ENCODE peak calls at places on chromosomes 4 and X, in ten cellular contexts. One of them, this sample, is unnamed.

GRCh38 chr4:77994194-77994721 is 62.9 kb upstream of the FRAS1 start:
- DNase-seq in IMR-90: peak; percentile 56
- DNase-seq in activated effector memory CD4-positive, alpha-beta T cell treated with Interleukin-2 at 50 U/mL for 16 hours: no peak
- DNase-seq in activated CD4-positive, alpha-beta T cell treated with anti-CD3 and anti-CD28 coated beads, Interleukin-2, amount 10 ng/mL, durations not matched to agents 7 days and 5 days: peak; percentile 16
- DNase-seq in MV-4-11: no peak
- DNase-seq in HFFc6: peak; percentile 77
- DNase-seq in AG08395: peak; percentile 60
- DNase-seq in activated CD8-positive, alpha-beta memory T cell treated with anti-CD3 and anti-CD28 coated beads for 1 hour: no peak
- DNase-seq in T-helper 2 cell: peak; percentile 3
- DNase-seq in iris pigment epithelial cell: peak; percentile 79
- DNase-seq in this sample: no peak

GRCh38 chr4:88697113-88697512 is 516 bp downstream of the NAP1L5 start:
- DNase-seq in IMR-90: peak; percentile 52
- DNase-seq in activated effector memory CD4-positive, alpha-beta T cell treated with Interleukin-2 at 50 U/mL for 16 hours: no peak
- DNase-seq in activated CD4-positive, alpha-beta T cell treated with anti-CD3 and anti-CD28 coated beads, Interleukin-2, amount 10 ng/mL, durations not matched to agents 7 days and 5 days: no peak
- DNase-seq in MV-4-11: no peak
- DNase-seq in HFFc6: peak; percentile 9
- DNase-seq in AG08395: no peak
- DNase-seq in activated CD8-positive, alpha-beta memory T cell treated with anti-CD3 and anti-CD28 coated beads for 1 hour: no peak
- DNase-seq in T-helper 2 cell: peak; percentile 52
- DNase-seq in iris pigment epithelial cell: peak; percentile 25
- DNase-seq in this sample: no peak

GRCh38 chrX:140918398-140919043 is 83.9 kb upstream of the SPANXB1 start:
- DNase-seq in IMR-90: peak; percentile 54
- DNase-seq in activated effector memory CD4-positive, alpha-beta T cell treated with Interleukin-2 at 50 U/mL for 16 hours: no peak
- DNase-seq in activated CD4-positive, alpha-beta T cell treated with anti-CD3 and anti-CD28 coated beads, Interleukin-2, amount 10 ng/mL, durations not matched to agents 7 days and 5 days: peak; percentile 55
- DNase-seq in MV-4-11: peak; percentile 73
- DNase-seq in HFFc6: peak; percentile 41
- DNase-seq in AG08395: peak; percentile 19
- DNase-seq in activated CD8-positive, alpha-beta memory T cell treated with anti-CD3 and anti-CD28 coated beads for 1 hour: no peak
- DNase-seq in T-helper 2 cell: peak; percentile 87
- DNase-seq in iris pigment epithelial cell: peak; percentile 71
- DNase-seq in this sample: no peak

GRCh38 chrX:138765061-138765460 is 53.5 kb upstream of the FGF13 start:
- DNase-seq in IMR-90: no peak
- DNase-seq in activated effector memory CD4-positive, alpha-beta T cell treated with Interleukin-2 at 50 U/mL for 16 hours: no peak
- DNase-seq in activated CD4-positive, alpha-beta T cell treated with anti-CD3 and anti-CD28 coated beads, Interleukin-2, amount 10 ng/mL, durations not matched to agents 7 days and 5 days: no peak
- DNase-seq in MV-4-11: no peak
- DNase-seq in HFFc6: no peak
- DNase-seq in AG08395: peak; percentile 44
- DNase-seq in activated CD8-positive, alpha-beta memory T cell treated with anti-CD3 and anti-CD28 coated beads for 1 hour: no peak
- DNase-seq in T-helper 2 cell: no peak
- DNase-seq in iris pigment epithelial cell: peak; percentile 41
- DNase-seq in this sample: no peak

GRCh38 chrX:153719238-153719637 is 4.9 kb downstream of the BCAP31 start:
- DNase-seq in IMR-90: no peak
- DNase-seq in activated effector memory CD4-positive, alpha-beta T cell treated with Interleukin-2 at 50 U/mL for 16 hours: no peak
- DNase-seq in activated CD4-positive, alpha-beta T cell treated with anti-CD3 and anti-CD28 coated beads, Interleukin-2, amount 10 ng/mL, durations not matched to agents 7 days and 5 days: no peak
- DNase-seq in MV-4-11: no peak
- DNase-seq in HFFc6: no peak
- DNase-seq in AG08395: no peak
- DNase-seq in activated CD8-positive, alpha-beta memory T cell treated with anti-CD3 and anti-CD28 coated beads for 1 hour: no peak
- DNase-seq in T-helper 2 cell: no peak
- DNase-seq in iris pigment epithelial cell: no peak
- DNase-seq in this sample: no peak

GRCh38 chr4:3864736-3865721 is 98.8 kb downstream of the ADRA2C start:
- DNase-seq in IMR-90: no peak
- DNase-seq in activated effector memory CD4-positive, alpha-beta T cell treated with Interleukin-2 at 50 U/mL for 16 hours: no peak
- DNase-seq in activated CD4-positive, alpha-beta T cell treated with anti-CD3 and anti-CD28 coated beads, Interleukin-2, amount 10 ng/mL, durations not matched to agents 7 days and 5 days: no peak
- DNase-seq in MV-4-11: no peak
- DNase-seq in HFFc6: no peak
- DNase-seq in AG08395: no peak
- DNase-seq in activated CD8-positive, alpha-beta memory T cell treated with anti-CD3 and anti-CD28 coated beads for 1 hour: no peak
- DNase-seq in T-helper 2 cell: no peak
- DNase-seq in iris pigment epithelial cell: no peak
- DNase-seq in this sample: no peak

GRCh38 chrX:139967300-139967699 is 2.0 kb upstream of the CXorf66 start:
- DNase-seq in IMR-90: no peak
- DNase-seq in activated effector memory CD4-positive, alpha-beta T cell treated with Interleukin-2 at 50 U/mL for 16 hours: no peak
- DNase-seq in activated CD4-positive, alpha-beta T cell treated with anti-CD3 and anti-CD28 coated beads, Interleukin-2, amount 10 ng/mL, durations not matched to agents 7 days and 5 days: no peak
- DNase-seq in MV-4-11: no peak
- DNase-seq in HFFc6: no peak
- DNase-seq in AG08395: peak; percentile 24
- DNase-seq in activated CD8-positive, alpha-beta memory T cell treated with anti-CD3 and anti-CD28 coated beads for 1 hour: no peak
- DNase-seq in T-helper 2 cell: peak; percentile 3
- DNase-seq in iris pigment epithelial cell: no peak
- DNase-seq in this sample: no peak

GRCh38 chr4:13368262-13368661 is 115.9 kb downstream of the RAB28 start:
- DNase-seq in IMR-90: peak; percentile 12
- DNase-seq in activated effector memory CD4-positive, alpha-beta T cell treated with Interleukin-2 at 50 U/mL for 16 hours: no peak
- DNase-seq in activated CD4-positive, alpha-beta T cell treated with anti-CD3 and anti-CD28 coated beads, Interleukin-2, amount 10 ng/mL, durations not matched to agents 7 days and 5 days: no peak
- DNase-seq in MV-4-11: no peak
- DNase-seq in HFFc6: no peak
- DNase-seq in AG08395: no peak
- DNase-seq in activated CD8-positive, alpha-beta memory T cell treated with anti-CD3 and anti-CD28 coated beads for 1 hour: no peak
- DNase-seq in T-helper 2 cell: no peak
- DNase-seq in iris pigment epithelial cell: peak; percentile 26
- DNase-seq in this sample: peak; percentile 35

GRCh38 chr4:54127660-54128059 is 27.7 kb downstream of the GSX2 start:
- DNase-seq in IMR-90: no peak
- DNase-seq in activated effector memory CD4-positive, alpha-beta T cell treated with Interleukin-2 at 50 U/mL for 16 hours: no peak
- DNase-seq in activated CD4-positive, alpha-beta T cell treated with anti-CD3 and anti-CD28 coated beads, Interleukin-2, amount 10 ng/mL, durations not matched to agents 7 days and 5 days: no peak
- DNase-seq in MV-4-11: no peak
- DNase-seq in HFFc6: no peak
- DNase-seq in AG08395: no peak
- DNase-seq in activated CD8-positive, alpha-beta memory T cell treated with anti-CD3 and anti-CD28 coated beads for 1 hour: no peak
- DNase-seq in T-helper 2 cell: no peak
- DNase-seq in iris pigment epithelial cell: no peak
- DNase-seq in this sample: no peak

GRCh38 chr4:114103908-114104307 is 124.5 kb upstream of the ARSJ start:
- DNase-seq in IMR-90: no peak
- DNase-seq in activated effector memory CD4-positive, alpha-beta T cell treated with Interleukin-2 at 50 U/mL for 16 hours: no peak
- DNase-seq in activated CD4-positive, alpha-beta T cell treated with anti-CD3 and anti-CD28 coated beads, Interleukin-2, amount 10 ng/mL, durations not matched to agents 7 days and 5 days: no peak
- DNase-seq in MV-4-11: no peak
- DNase-seq in HFFc6: no peak
- DNase-seq in AG08395: no peak
- DNase-seq in activated CD8-positive, alpha-beta memory T cell treated with anti-CD3 and anti-CD28 coated beads for 1 hour: no peak
- DNase-seq in T-helper 2 cell: peak; percentile 11
- DNase-seq in iris pigment epithelial cell: no peak
- DNase-seq in this sample: no peak

GRCh38 chr4:152099061-152099425 is 338.2 kb upstream of the GATB start:
- DNase-seq in IMR-90: no peak
- DNase-seq in activated effector memory CD4-positive, alpha-beta T cell treated with Interleukin-2 at 50 U/mL for 16 hours: no peak
- DNase-seq in activated CD4-positive, alpha-beta T cell treated with anti-CD3 and anti-CD28 coated beads, Interleukin-2, amount 10 ng/mL, durations not matched to agents 7 days and 5 days: no peak
- DNase-seq in MV-4-11: peak; percentile 63
- DNase-seq in HFFc6: no peak
- DNase-seq in AG08395: no peak
- DNase-seq in activated CD8-positive, alpha-beta memory T cell treated with anti-CD3 and anti-CD28 coated beads for 1 hour: no peak
- DNase-seq in T-helper 2 cell: no peak
- DNase-seq in iris pigment epithelial cell: no peak
- DNase-seq in this sample: no peak

GRCh38 chrX:39445336-39445735 is 644.1 kb downstream of the MID1IP1 start:
- DNase-seq in IMR-90: no peak
- DNase-seq in activated effector memory CD4-positive, alpha-beta T cell treated with Interleukin-2 at 50 U/mL for 16 hours: peak; percentile 1
- DNase-seq in activated CD4-positive, alpha-beta T cell treated with anti-CD3 and anti-CD28 coated beads, Interleukin-2, amount 10 ng/mL, durations not matched to agents 7 days and 5 days: peak; percentile 27
- DNase-seq in MV-4-11: no peak
- DNase-seq in HFFc6: no peak
- DNase-seq in AG08395: no peak
- DNase-seq in activated CD8-positive, alpha-beta memory T cell treated with anti-CD3 and anti-CD28 coated beads for 1 hour: peak; percentile 10
- DNase-seq in T-helper 2 cell: peak; percentile 20
- DNase-seq in iris pigment epithelial cell: peak; percentile 7
- DNase-seq in this sample: no peak

GRCh38 chrX:9844936-9845573 is 58.8 kb downstream of the SHROOM2 start:
- DNase-seq in IMR-90: no peak
- DNase-seq in activated effector memory CD4-positive, alpha-beta T cell treated with Interleukin-2 at 50 U/mL for 16 hours: no peak
- DNase-seq in activated CD4-positive, alpha-beta T cell treated with anti-CD3 and anti-CD28 coated beads, Interleukin-2, amount 10 ng/mL, durations not matched to agents 7 days and 5 days: no peak
- DNase-seq in MV-4-11: no peak
- DNase-seq in HFFc6: no peak
- DNase-seq in AG08395: no peak
- DNase-seq in activated CD8-positive, alpha-beta memory T cell treated with anti-CD3 and anti-CD28 coated beads for 1 hour: no peak
- DNase-seq in T-helper 2 cell: no peak
- DNase-seq in iris pigment epithelial cell: no peak
- DNase-seq in this sample: no peak

GRCh38 chrX:120090208-120090607 is 12.7 kb upstream of the RHOXF2B start:
- DNase-seq in IMR-90: no peak
- DNase-seq in activated effector memory CD4-positive, alpha-beta T cell treated with Interleukin-2 at 50 U/mL for 16 hours: no peak
- DNase-seq in activated CD4-positive, alpha-beta T cell treated with anti-CD3 and anti-CD28 coated beads, Interleukin-2, amount 10 ng/mL, durations not matched to agents 7 days and 5 days: no peak
- DNase-seq in MV-4-11: no peak
- DNase-seq in HFFc6: no peak
- DNase-seq in AG08395: no peak
- DNase-seq in activated CD8-positive, alpha-beta memory T cell treated with anti-CD3 and anti-CD28 coated beads for 1 hour: no peak
- DNase-seq in T-helper 2 cell: no peak
- DNase-seq in iris pigment epithelial cell: no peak
- DNase-seq in this sample: no peak